ENCODE peak calls at places on chromosomes 16 and 17, in six cellular contexts. N is colonic mucosa, X is dorsolateral prefrontal cortex, E is neural progenitor cell, L is fibroblast of lung, Z is IMR-90. T is an unnamed sample.

GRCh38 chr17:44840936-44841335 is 6.7 kb upstream of the HIGD1B start:
- DNase-seq in N (no peak), X (no peak), E (no peak), L (no peak), Z (no peak), T (no peak)

GRCh38 chr16:88356727-88357199 is 26.0 kb upstream of the ZNF469 start:
- DNase-seq in N (no peak), X (no peak), E (no peak), L (no peak), Z (no peak), T (no peak)

GRCh38 chr17:74872313-74873035 is at the start of gene FDXR:
- DNase-seq in N (no peak), X (no peak), E (no peak), L (no peak), Z (peak; percentile 3), T (no peak)

GRCh38 chr17:47704116-47704515 is 10.2 kb downstream of the TBKBP1 start:
- DNase-seq in N (no peak), X (no peak), E (no peak), L (no peak), Z (no peak), T (no peak)

GRCh38 chr16:15835136-15835878 is 21.5 kb downstream of the MYH11 start:
- DNase-seq in N (no peak), X (no peak), E (no peak), L (no peak), Z (no peak), T (no peak)

GRCh38 chr17:74125160-74125559 is 78.3 kb upstream of the RPL38 start:
- DNase-seq in N (no peak), X (no peak), E (no peak), L (no peak), Z (no peak), T (no peak)

GRCh38 chr17:76540381-76541300 is 797 bp downstream of the PRCD start:
- DNase-seq in N (peak; percentile 94), X (peak; percentile 98), E (peak; percentile 96), L (peak; percentile 94), Z (peak; percentile 94), T (peak; percentile 96)

GRCh38 chr17:73703216-73703615 is 59.0 kb upstream of the SDK2 start:
- DNase-seq in N (no peak), X (no peak), E (peak; percentile 20), L (no peak), Z (no peak), T (no peak)

GRCh38 chr16:30605148-30605547 is 5.0 kb downstream of the ZNF689 start:
- DNase-seq in N (no peak), X (no peak), E (no peak), L (no peak), Z (no peak), T (no peak)

GRCh38 chr16:10480151-10480550 is 94.3 kb downstream of the ATF7IP2 start:
- DNase-seq in N (no peak), X (no peak), E (no peak), L (no peak), Z (no peak), T (no peak)

DNA sequence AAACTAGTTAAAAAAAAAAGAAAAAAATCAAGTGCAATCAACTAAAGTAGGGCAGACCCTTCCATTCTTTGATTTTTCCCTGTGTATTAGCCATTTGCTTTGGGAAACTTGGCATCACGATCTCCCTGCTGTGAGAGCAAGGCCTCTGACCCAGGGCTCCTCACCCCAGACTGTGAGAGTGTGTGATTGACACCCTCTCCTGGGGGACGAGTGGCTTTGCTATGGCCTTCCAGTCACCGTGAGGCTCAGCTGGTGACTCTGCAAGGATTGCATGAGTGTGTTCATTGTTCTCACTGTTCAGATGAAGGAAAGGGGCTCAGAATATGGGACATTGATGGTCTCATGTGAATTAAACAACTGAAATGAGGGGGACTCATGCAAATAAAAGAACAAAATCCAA is 69.0 kb upstream of the BCAR1 start:
- DNase-seq in N (no peak), X (no peak), E (peak; percentile 58), L (no peak), Z (no peak), T (no peak)
- H3K4me3 ChIP-seq in N (no peak overlapping the region), X (no peak overlapping the region), E (no peak overlapping the region), L (peak overlapping the region; percentile 22), Z (no peak overlapping the region), T (no peak overlapping the region)

GRCh38 chr17:65104541-65104940 is 32.6 kb upstream of the RGS9 start:
- DNase-seq in N (no peak), X (no peak), E (no peak), L (no peak), Z (no peak), T (no peak)
- TF ChIP-seq CTCF in N (no peak), X (no peak), E (no peak), L (no peak), Z (no peak), T (no peak)

DNA sequence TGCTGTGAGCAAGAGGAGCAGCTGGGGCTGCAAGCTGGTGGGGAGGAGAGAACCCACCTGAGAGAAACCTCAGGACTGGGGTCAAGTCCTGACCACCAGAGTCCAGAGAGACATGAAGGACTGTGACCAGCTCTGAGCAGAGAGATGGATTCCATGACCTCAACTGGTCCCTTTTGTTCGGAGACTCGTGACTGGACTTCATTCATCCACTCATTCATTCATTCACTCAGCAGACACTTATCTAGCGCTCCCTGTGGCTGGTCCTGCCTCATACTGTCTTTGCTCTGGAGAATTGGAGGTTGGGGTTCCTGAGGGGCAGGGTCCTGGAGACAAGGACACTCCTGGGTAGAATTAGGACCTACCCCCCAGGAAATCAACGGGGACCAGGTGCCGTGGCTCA is 4.0 kb downstream of the ERBB2 start:
- DNase-seq in N (no peak), X (no peak), E (no peak), L (no peak), Z (no peak), T (no peak)
- H3K4me3 ChIP-seq in N (no peak overlapping the region), X (no peak overlapping the region), E (no peak overlapping the region), L (no peak overlapping the region), Z (no peak overlapping the region), T (no peak overlapping the region)

GRCh38 chr16:59045496-59045895 is 311.4 kb upstream of the GOT2 start:
- DNase-seq in N (no peak), X (no peak), E (no peak), L (peak; percentile 29), Z (peak; percentile 20), T (no peak)

GRCh38 chr16:59044616-59045015 is 310.5 kb upstream of the GOT2 start:
- DNase-seq in N (no peak), X (no peak), E (no peak), L (peak; percentile 23), Z (no peak), T (no peak)

GRCh38 chr16:59048876-59049275 is 314.8 kb upstream of the GOT2 start:
- DNase-seq in N (no peak), X (no peak), E (no peak), L (peak; percentile 14), Z (no peak), T (no peak)

GRCh38 chr16:59046335-59046734 is 312.2 kb upstream of the GOT2 start:
- DNase-seq in N (no peak), X (no peak), E (no peak), L (peak; percentile 78), Z (peak; percentile 69), T (peak; percentile 29)

DNA sequence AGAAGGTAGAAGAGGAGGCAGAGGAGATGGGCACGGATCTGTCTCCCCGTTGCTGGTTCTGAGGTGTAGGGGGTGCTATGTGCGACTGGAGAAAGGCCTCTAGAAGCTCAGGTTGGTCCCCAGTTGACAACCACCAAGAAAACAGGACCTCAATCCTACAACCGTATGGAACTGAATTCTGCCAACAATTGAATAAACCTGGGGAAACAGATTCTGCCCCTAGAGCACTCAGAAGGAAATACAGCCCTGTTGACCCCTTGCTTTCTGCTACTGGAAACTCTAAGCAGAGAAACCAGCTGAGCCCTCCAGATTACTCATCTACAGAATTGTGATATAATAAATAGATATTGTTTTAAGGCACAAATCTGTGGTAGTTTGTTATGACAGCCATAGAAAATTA is 313.0 kb upstream of the GOT2 start:
- DNase-seq in N (no peak), X (no peak), E (peak; percentile 11), L (no peak), Z (no peak), T (no peak)
- TF ChIP-seq CTCF in N (no peak), X (no peak), E (peak; percentile 34), L (no peak), Z (no peak), T (no peak)

GRCh38 chr17:17785407-17785806 is 51.4 kb downstream of the SREBF1 start:
- DNase-seq in N (no peak), X (no peak), E (no peak), L (no peak), Z (no peak), T (no peak)
- H3K4me3 ChIP-seq in N (no peak overlapping the region), X (no peak overlapping the region), E (no peak overlapping the region), L (no peak overlapping the region), Z (no peak overlapping the region), T (no peak overlapping the region)

GRCh38 chr17:69084911-69085310 is 24.2 kb upstream of the ABCA9 start:
- DNase-seq in N (no peak), X (no peak), E (peak; percentile 68), L (no peak), Z (no peak), T (no peak)
- TF ChIP-seq CTCF in N (no peak), X (no peak), E (peak; percentile 53), L (peak; percentile 19), Z (no peak), T (peak; percentile 62)

GRCh38 chr17:3904486-3904885 is 11.6 kb upstream of the CAMKK1 start:
- DNase-seq in N (no peak), X (no peak), E (no peak), L (no peak), Z (no peak), T (no peak)
- H3K4me3 ChIP-seq in N (no peak overlapping the region), X (no peak overlapping the region), E (no peak overlapping the region), L (no peak overlapping the region), Z (no peak overlapping the region), T (no peak overlapping the region)

GRCh38 chr16:2500937-2501750 is 12.6 kb upstream of the ATP6V0C start:
- DNase-seq in N (peak; percentile 82), X (peak; percentile 85), E (peak; percentile 91), L (peak; percentile 58), Z (peak; percentile 69), T (peak; percentile 85)

GRCh38 chr16:2499890-2500633 is 13.7 kb upstream of the ATP6V0C start:
- DNase-seq in N (no peak), X (no peak), E (no peak), L (no peak), Z (no peak), T (no peak)

GRCh38 chr16:2501938-2502900 is 11.5 kb upstream of the ATP6V0C start:
- DNase-seq in N (no peak), X (no peak), E (no peak), L (no peak), Z (no peak), T (no peak)

GRCh38 chr16:2499454-2499853 is 14.3 kb upstream of the ATP6V0C start:
- DNase-seq in N (no peak), X (no peak), E (no peak), L (no peak), Z (no peak), T (no peak)

GRCh38 chr16:2500634-2500936 is 13.2 kb upstream of the ATP6V0C start:
- DNase-seq in N (no peak), X (no peak), E (peak; percentile 29), L (no peak), Z (no peak), T (no peak)
- TF ChIP-seq CTCF in N (no peak), X (no peak), E (no peak), L (no peak), Z (no peak), T (no peak)